ENCODE peak calls at places on chromosomes 7 and 10, in seven cellular contexts. Z is EH; G is memory B cell; Y is effector memory CD8-positive, alpha-beta T cell; R is transverse colon; K is activated T-cell treated with anti-CD3 and anti-CD28 coated beads, Interleukin-2, amount 50 U/mL, for 24 hours; A is germinal center. D is an unnamed sample.

GRCh38 chr10:88991161-88991899 is 732 bp downstream of the FAS start:
- DNase-seq in Z (peak), G (peak), Y (peak), R (peak), K (peak), A (peak), D (peak)

GRCh38 chr7:149625339-149625946 is 127.8 kb upstream of the ZNF746 start:
- DNase-seq in Z (peak), G (peak), Y (peak), R (peak), K (peak), A (peak), D (peak)

GRCh38 chr7:105224884-105225651 is 163.7 kb downstream of the SRPK2 start:
- DNase-seq in Z (peak), G (no peak), Y (no peak), R (no peak), K (no peak), A (no peak), D (peak)

GRCh38 chr10:65670087-65670486 is 1255.7 kb upstream of the LRRTM3 start:
- DNase-seq in Z (peak), G (no peak), Y (no peak), R (no peak), K (no peak), A (no peak), D (no peak)

GRCh38 chr10:124119933-124120332 is 26.5 kb upstream of the CHST15 start:
- DNase-seq in Z (no peak), G (no peak), Y (no peak), R (no peak), K (no peak), A (peak), D (no peak)

GRCh38 chr7:12403287-12404181 is at the start of gene VWDE:
- DNase-seq in Z (no peak), G (no peak), Y (peak), R (peak), K (peak), A (peak), D (peak)

GRCh38 chr7:133679977-133680376 is 427.1 kb downstream of the EXOC4 start:
- DNase-seq in Z (no peak), G (no peak), Y (no peak), R (no peak), K (no peak), A (no peak), D (no peak)

GRCh38 chr7:91089382-91089963 is 174.8 kb upstream of the FZD1 start:
- DNase-seq in Z (peak), G (peak), Y (no peak), R (no peak), K (no peak), A (peak), D (peak)

GRCh38 chr7:36153571-36154097 is 580 bp downstream of the EEPD1 start:
- DNase-seq in Z (peak), G (no peak), Y (no peak), R (no peak), K (no peak), A (peak), D (peak)

GRCh38 chr10:15374156-15374555 is 3.1 kb upstream of the FAM171A1 start:
- DNase-seq in Z (no peak), G (no peak), Y (no peak), R (no peak), K (no peak), A (no peak), D (no peak)

GRCh38 chr7:2640858-2641257 is 9.1 kb downstream of the TTYH3 start:
- DNase-seq in Z (no peak), G (no peak), Y (no peak), R (no peak), K (no peak), A (no peak), D (no peak)

GRCh38 chr7:2595258-2595860 is 36.4 kb upstream of the TTYH3 start:
- DNase-seq in Z (no peak), G (no peak), Y (no peak), R (no peak), K (no peak), A (no peak), D (no peak)

GRCh38 chr7:108066486-108066885 is 63.5 kb upstream of the LAMB1 start:
- DNase-seq in Z (no peak), G (no peak), Y (no peak), R (no peak), K (no peak), A (no peak), D (no peak)

GRCh38 chr7:107579881-107580715 is at the start of gene BCAP29:
- DNase-seq in Z (peak), G (peak), Y (peak), R (peak), K (peak), A (peak), D (peak)

GRCh38 chr7:151755131-151755787 is 121.7 kb downstream of the PRKAG2 start:
- DNase-seq in Z (peak), G (no peak), Y (no peak), R (peak), K (no peak), A (no peak), D (no peak)

GRCh38 chr7:157994319-157994718 is 593.3 kb downstream of the PTPRN2 start:
- DNase-seq in Z (no peak), G (no peak), Y (no peak), R (no peak), K (no peak), A (no peak), D (no peak)

GRCh38 chr10:62735464-62736188 is 68.9 kb upstream of the ADO start:
- DNase-seq in Z (peak), G (no peak), Y (no peak), R (no peak), K (no peak), A (peak), D (no peak)

GRCh38 chr7:130430841-130431713 is 9.7 kb downstream of the CEP41 start:
- DNase-seq in Z (peak), G (no peak), Y (no peak), R (no peak), K (no peak), A (no peak), D (no peak)

GRCh38 chr10:79262131-79262530 is 85.1 kb upstream of the PPIF start:
- DNase-seq in Z (no peak), G (no peak), Y (no peak), R (no peak), K (no peak), A (peak), D (no peak)

D was measured in RPMI8226.